ENCODE peak calls at places on chromosomes 16 and 17, in five cellular contexts. F, B, T, E and D are unnamed samples.

GRCh38 chr17:76139801-76140660 is 1.0 kb downstream of the FOXJ1 start:
- DNase-seq in F (no peak), E (no peak), T (no peak), B (no peak), D (no peak)

GRCh38 chr16:10040136-10041080 is 141.8 kb downstream of the GRIN2A start:
- DNase-seq in E (no peak), B (no peak), T (no peak), F (no peak), D (no peak)

GRCh38 chr17:19507673-19508326 is 25.9 kb upstream of the SLC47A1 start:
- DNase-seq in B (peak), T (peak), F (peak), E (peak), D (peak)

GRCh38 chr17:71764507-71764906 is 356.3 kb upstream of the SOX9 start:
- DNase-seq in F (no peak), E (peak), T (no peak), B (no peak), D (no peak)

GRCh38 chr16:2471653-2472487 is 773 bp downstream of the NTN3 start:
- DNase-seq in T (no peak), E (no peak), F (no peak), B (no peak), D (no peak)

GRCh38 chr17:45994228-45994627 is 4.8 kb upstream of the STH start:
- DNase-seq in T (no peak), E (no peak), B (no peak), F (no peak), D (no peak)

GRCh38 chr17:17907469-17907868 is 64.7 kb downstream of the TOM1L2 start:
- DNase-seq in F (no peak), T (no peak), E (no peak), B (no peak), D (no peak)

GRCh38 chr17:78242024-78242742 is 10.8 kb downstream of the TMEM235 start:
- DNase-seq in T (no peak), B (peak), F (no peak), E (no peak), D (no peak)

GRCh38 chr17:8623591-8623990 is 6.9 kb downstream of the MYH10 start:
- DNase-seq in T (no peak), B (no peak), F (no peak), E (no peak), D (no peak)

GRCh38 chr17:18916816-18917496 is 35.0 kb upstream of the SLC5A10 start:
- DNase-seq in E (no peak), B (no peak), F (no peak), T (no peak), D (no peak)

GRCh38 chr17:59618894-59619312 is 792 bp upstream of the CLTC start:
- DNase-seq in T (no peak), F (no peak), B (no peak), E (no peak), D (no peak)

GRCh38 chr16:4309102-4309832 is 6.6 kb upstream of the GLIS2 start:
- DNase-seq in B (no peak), E (peak), F (no peak), T (no peak), D (no peak)

GRCh38 chr16:4306439-4307214 is 9.2 kb upstream of the GLIS2 start:
- DNase-seq in B (no peak), F (no peak), E (no peak), T (no peak), D (peak)

GRCh38 chr16:4303973-4304372 is 11.9 kb upstream of the GLIS2 start:
- DNase-seq in B (no peak), E (no peak), F (no peak), T (no peak), D (no peak)

GRCh38 chr16:4309833-4310266 is 6.0 kb upstream of the GLIS2 start:
- DNase-seq in E (peak), T (peak), B (no peak), F (no peak), D (peak)

GRCh38 chr16:4307215-4308037 is 8.4 kb upstream of the GLIS2 start:
- DNase-seq in F (peak), B (peak), T (peak), E (peak), D (peak)
- TF ChIP-seq POLR2A in F (no peak), B (peak), T (no peak), E (no peak), D (peak)

GRCh38 chr17:56833812-56834379 is at the start of the genes C17orf67 and DGKE:
- DNase-seq in E (peak), T (peak), B (peak), F (peak), D (peak)
- TF ChIP-seq POLR2A in E (peak), T (no peak), B (peak), F (no peak), D (no peak)

GRCh38 chr16:88811600-88811849 is 203 bp downstream of the APRT start:
- DNase-seq in B (no peak), T (no peak), F (no peak), E (no peak), D (no peak)

GRCh38 chr16:88813396-88814143 is 1.8 kb upstream of the APRT start:
- DNase-seq in B (no peak), T (no peak), F (no peak), E (no peak), D (no peak)

GRCh38 chr16:88810868-88811599 is 694 bp downstream of the APRT start:
- DNase-seq in E (peak), T (peak), B (no peak), F (peak), D (peak)

GRCh38 chr16:88810166-88810867 is 1.4 kb downstream of the APRT start:
- DNase-seq in F (no peak), E (no peak), B (no peak), T (no peak), D (no peak)

GRCh38 chr16:88811850-88812736 is at the start of gene APRT:
- DNase-seq in F (peak), E (peak), B (peak), T (peak), D (peak)
- TF ChIP-seq POLR2A in F (no peak), E (peak), B (peak), T (no peak), D (peak)

DNA sequence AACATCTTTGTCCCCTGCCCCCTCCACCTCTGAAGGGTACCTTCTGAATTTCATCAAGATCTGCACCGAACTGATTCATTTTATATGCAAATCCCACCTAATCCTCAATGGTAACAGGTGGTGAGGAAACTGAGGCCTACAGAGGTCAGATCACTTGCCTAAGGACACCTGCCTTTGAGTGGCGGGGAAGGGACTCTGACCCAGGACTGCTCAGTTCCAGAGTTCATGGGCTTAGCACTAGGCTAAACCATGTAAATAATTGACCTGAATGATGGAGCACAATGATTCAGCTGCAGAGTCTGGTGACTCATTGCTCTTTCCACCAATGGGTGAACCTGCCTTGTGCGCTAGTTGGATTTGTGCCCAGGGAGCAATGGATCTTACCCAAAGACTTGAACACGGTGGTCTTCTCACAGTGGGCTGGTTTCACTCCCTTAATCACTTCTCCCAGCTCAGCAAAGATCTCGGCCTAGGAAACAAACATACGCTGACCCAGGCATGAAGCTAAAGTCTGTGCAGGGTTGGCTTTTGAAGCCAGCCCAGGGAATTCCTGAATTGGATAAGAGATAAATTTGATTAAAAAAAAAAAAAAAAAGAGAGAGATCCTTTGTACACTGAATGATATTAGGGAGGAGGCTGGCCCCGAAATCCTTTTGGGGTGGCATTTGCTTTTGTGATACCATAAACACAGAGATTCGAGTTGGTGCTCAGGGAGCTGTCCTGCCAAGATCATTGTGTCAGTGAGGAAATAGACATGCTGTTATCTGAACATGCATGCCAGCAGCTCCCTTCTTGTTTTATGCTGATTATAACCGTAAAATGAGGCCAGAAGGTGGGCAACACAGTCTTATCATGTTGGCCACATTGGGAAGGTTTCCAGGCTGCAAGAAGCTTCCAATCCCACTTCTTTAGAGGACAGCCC is 17.0 kb downstream of the CRYM start:
- DNase-seq in F (no peak), T (peak), E (peak), B (no peak), D (peak)
- TF ChIP-seq POLR2A in F (no peak), T (no peak), E (no peak), B (no peak), D (no peak)

GRCh38 chr16:55152875-55153390 is 171.1 kb upstream of the IRX6 start:
- DNase-seq in B (no peak), E (no peak), F (no peak), T (no peak), D (no peak)
- TF ChIP-seq POLR2A in B (no peak), E (no peak), F (no peak), T (no peak), D (no peak)

GRCh38 chr16:22206013-22206846 is at the start of gene EEF2K:
- DNase-seq in B (peak), E (peak), T (peak), F (peak), D (peak)
- TF ChIP-seq POLR2A in B (peak), E (peak), T (no peak), F (no peak), D (peak)

GRCh38 chr16:4373909-4374742 is 2.5 kb downstream of the VASN start:
- DNase-seq in T (peak), E (peak), F (peak), B (no peak), D (peak)
- TF ChIP-seq POLR2A in T (no peak), E (peak), F (no peak), B (no peak), D (no peak)

DNA sequence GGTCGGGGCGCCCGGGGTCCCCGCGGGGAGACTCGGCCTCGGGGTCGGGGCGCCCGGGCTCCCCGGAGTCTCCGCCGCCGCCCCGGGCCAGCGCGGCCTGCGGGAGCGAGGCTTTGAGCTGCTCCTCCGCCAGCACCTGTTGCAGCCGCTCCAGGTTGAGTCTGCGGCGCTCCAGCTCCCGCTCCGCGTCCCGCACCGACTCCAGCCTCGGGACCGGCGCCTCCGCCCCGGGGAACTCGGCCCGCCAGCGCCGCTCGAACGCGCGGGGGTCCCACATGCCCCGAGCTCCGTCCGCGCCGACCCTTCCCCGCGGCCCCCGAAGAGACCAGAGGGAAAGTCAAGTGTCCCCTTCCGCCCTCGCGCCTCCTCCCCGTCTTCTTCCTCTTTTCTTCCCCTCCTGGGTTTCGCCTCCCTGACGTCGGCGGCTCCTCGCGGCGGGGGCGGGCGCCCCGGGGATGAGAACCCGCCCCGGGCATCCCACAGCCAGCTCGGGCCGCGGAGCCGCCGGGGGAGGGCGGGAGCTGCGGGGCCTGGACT is 40.8 kb upstream of the BHLHA9 start:
- DNase-seq in E (peak), T (peak), F (peak), B (no peak), D (peak)
- TF ChIP-seq POLR2A in E (no peak), T (no peak), F (no peak), B (peak), D (peak)